ENCODE peak calls at places on chromosome 22, in six cellular contexts. A is kidney, Z is fibroblast of lung, B is IMR-90, D is PC-9, Y is brain microvascular endothelial cell. G is an unnamed sample.
A peak's percentile ranks its signal among the peaks of the same experiment; 100 is the strongest.

GRCh38 chr22:22023581-22024137 is 41.1 kb upstream of the TOP3B start:
- DNase-seq in Z (no peak), A (no peak), Y (no peak), D (no peak), B (no peak), G (no peak)

GRCh38 chr22:17086301-17086700 is 1.5 kb downstream of the IL17RA start:
- DNase-seq in D (no peak), Y (no peak), Z (no peak), A (no peak), B (no peak), G (no peak)

GRCh38 chr22:43126506-43127165 is 16.1 kb downstream of the BIK start:
- DNase-seq in A (peak; percentile 83), D (peak; percentile 89), Y (peak; percentile 79), Z (peak; percentile 48), B (peak; percentile 85), G (no peak)

GRCh38 chr22:44710474-44711235 is 8.7 kb downstream of the PRR5 start:
- DNase-seq in D (peak; percentile 68), A (no peak), Z (no peak), B (no peak), Y (no peak), G (no peak)

GRCh38 chr22:42959472-42960145 is 55.3 kb downstream of the PACSIN2 start:
- DNase-seq in Y (peak; percentile 94), A (no peak), B (peak; percentile 88), Z (peak; percentile 77), D (peak; percentile 55), G (peak; percentile 66)

GRCh38 chr22:43817402-43817801 is 5.3 kb upstream of the EFCAB6 start:
- DNase-seq in Z (no peak), B (no peak), Y (no peak), A (no peak), D (no peak), G (no peak)

GRCh38 chr22:41831383-41831782 is 1.5 kb upstream of the SREBF2 start:
- DNase-seq in B (no peak), Y (no peak), A (no peak), Z (peak; percentile 21), D (no peak), G (no peak)

GRCh38 chr22:40621309-40622151 is 15.0 kb downstream of the MRTFA start:
- DNase-seq in Y (no peak), Z (no peak), D (no peak), B (no peak), A (no peak), G (no peak)

GRCh38 chr22:27851974-27852713 is 50.6 kb upstream of the MN1 start:
- DNase-seq in Y (no peak), B (peak; percentile 58), Z (no peak), A (no peak), D (no peak), G (no peak)

GRCh38 chr22:42939451-42939881 is 75.5 kb downstream of the PACSIN2 start:
- DNase-seq in B (no peak), D (no peak), Y (no peak), A (no peak), Z (no peak), G (no peak)

GRCh38 chr22:38259370-38259769 is 13.4 kb downstream of the TMEM184B start:
- DNase-seq in Z (no peak), A (no peak), B (no peak), Y (no peak), D (no peak), G (no peak)

GRCh38 chr22:45420539-45420938 is 7.0 kb downstream of the RIBC2 start:
- DNase-seq in B (no peak), Z (no peak), A (peak; percentile 1), Y (no peak), D (no peak), G (no peak)

GRCh38 chr22:45142376-45142775 is 21.3 kb upstream of the NUP50 start:
- DNase-seq in Z (no peak), B (no peak), D (no peak), A (no peak), Y (no peak), G (no peak)

GRCh38 chr22:42528591-42529307 is 9.2 kb upstream of the RRP7A start:
- DNase-seq in A (no peak), Y (no peak), B (no peak), Z (no peak), D (no peak), G (no peak)

GRCh38 chr22:47918936-47919505 is 1156.6 kb downstream of the TBC1D22A start:
- DNase-seq in D (no peak), A (no peak), Z (no peak), B (no peak), Y (no peak), G (no peak)

GRCh38 chr22:35102663-35103062 is 36.7 kb downstream of the ISX start:
- DNase-seq in Z (no peak), Y (peak; percentile 12), B (peak; percentile 2), A (no peak), D (peak; percentile 2), G (no peak)

GRCh38 chr22:36009085-36009484 is 19.5 kb downstream of the RBFOX2 start:
- DNase-seq in D (no peak), Y (peak; percentile 78), Z (peak; percentile 53), B (peak; percentile 63), A (no peak), G (no peak)

GRCh38 chr22:39311592-39312400 is 7.6 kb downstream of the RPL3 start:
- DNase-seq in Y (no peak), D (no peak), Z (no peak), A (no peak), B (no peak), G (no peak)

GRCh38 chr22:41838842-41839618 is 6.1 kb downstream of the SREBF2 start:
- DNase-seq in Y (no peak), Z (no peak), B (no peak), D (no peak), A (no peak), G (no peak)

GRCh38 chr22:28801845-28802594 is 1.7 kb upstream of the XBP1 start:
- DNase-seq in D (no peak), Y (no peak), A (peak; percentile 44), B (no peak), Z (no peak), G (no peak)

GRCh38 chr22:37196539-37197450 is 8.7 kb upstream of the C1QTNF6 start:
- DNase-seq in A (peak; percentile 96), Z (peak; percentile 87), B (peak; percentile 79), D (peak; percentile 96), Y (no peak), G (peak; percentile 87)

GRCh38 chr22:42273855-42274451 is 3.5 kb upstream of the TCF20 start:
- DNase-seq in Y (no peak), B (no peak), A (peak; percentile 48), D (no peak), Z (no peak), G (no peak)

GRCh38 chr22:41305646-41306045 is 4.3 kb downstream of the ZC3H7B start:
- DNase-seq in Z (peak; percentile 27), D (no peak), B (peak; percentile 73), Y (no peak), A (no peak), G (no peak)

GRCh38 chr22:41560095-41560487 is 719 bp upstream of the CSDC2 start:
- DNase-seq in A (no peak), Z (no peak), D (no peak), Y (no peak), B (no peak), G (no peak)

GRCh38 chr22:37804886-37805857 is 2.6 kb upstream of the GCAT start:
- DNase-seq in Z (peak; percentile 85), Y (peak; percentile 73), D (peak; percentile 95), A (peak; percentile 96), B (peak; percentile 70), G (peak; percentile 97)

GRCh38 chr22:38799265-38800002 is 5.5 kb upstream of the DNAL4 start:
- DNase-seq in D (no peak), Y (no peak), A (no peak), Z (no peak), B (peak; percentile 37), G (no peak)

GRCh38 chr22:48227341-48228018 is 1465.0 kb downstream of the TBC1D22A start:
- DNase-seq in A (no peak), D (no peak), Y (no peak), Z (no peak), B (no peak), G (no peak)

GRCh38 chr22:35301370-35301874 is 1.7 kb downstream of the TOM1 start:
- DNase-seq in Y (peak; percentile 91), D (peak; percentile 82), Z (peak; percentile 94), B (peak; percentile 96), A (no peak), G (no peak)

GRCh38 chr22:41836551-41836950 is 3.6 kb downstream of the SREBF2 start:
- DNase-seq in Y (no peak), D (no peak), B (no peak), Z (no peak), A (no peak), G (no peak)

DNA sequence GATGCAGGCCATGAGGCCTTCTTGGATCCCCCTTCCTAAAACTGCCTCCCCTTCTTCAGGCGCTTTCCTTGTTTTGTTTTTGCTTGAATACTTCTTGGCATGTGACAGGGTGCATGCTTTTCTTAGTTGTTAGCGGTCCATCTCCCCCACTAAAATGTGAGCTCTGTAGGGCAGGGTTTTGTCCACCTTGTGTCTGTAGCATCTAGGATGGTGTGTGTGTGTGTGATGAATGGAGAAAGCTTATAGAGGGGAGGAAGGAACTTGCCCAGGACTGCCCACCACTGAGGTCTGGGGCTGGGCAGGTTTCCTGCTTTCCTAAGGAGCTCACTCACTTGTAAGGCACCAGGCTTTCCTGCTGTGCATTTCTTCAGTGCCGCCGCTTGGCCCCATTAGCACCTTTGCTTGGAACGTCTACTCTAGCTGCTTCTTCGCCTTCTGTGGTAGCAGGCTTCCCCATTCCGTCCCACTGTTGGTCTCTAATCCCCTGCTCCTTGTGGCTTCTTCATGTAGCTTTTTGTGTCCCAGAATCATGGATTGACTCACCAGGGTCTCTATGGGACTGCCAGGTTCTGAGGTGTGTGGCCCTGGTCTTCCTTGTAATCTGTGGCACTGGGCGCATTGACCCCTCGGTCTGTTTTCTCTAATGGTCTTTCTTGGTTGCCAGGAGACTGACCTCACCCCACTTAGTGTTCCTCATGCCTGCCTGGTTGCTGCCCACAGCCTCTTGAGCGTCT is 3.3 kb downstream of the DGCR8 start:
- DNase-seq in Z (no peak), Y (no peak), D (no peak), A (peak; percentile 29), B (no peak), G (no peak)
- H3K27ac ChIP-seq in Z (peak overlapping the region; percentile 28), Y (no peak overlapping the region), D (no peak overlapping the region), A (peak overlapping the region; percentile 15), B (peak overlapping the region; percentile 14), G (no peak overlapping the region)

GRCh38 chr22:49904040-49904369 is 14.2 kb downstream of the ALG12 start:
- DNase-seq in A (peak; percentile 54), B (no peak), Z (no peak), Y (no peak), D (no peak), G (no peak)
- H3K27ac ChIP-seq in A (no peak overlapping the region), B (no peak overlapping the region), Z (no peak overlapping the region), Y (no peak overlapping the region), D (no peak overlapping the region), G (no peak overlapping the region)

GRCh38 chr22:49360746-49361145 is 466.9 kb downstream of the BRD1 start:
- DNase-seq in Z (no peak), D (no peak), A (no peak), Y (no peak), B (no peak), G (no peak)
- H3K27ac ChIP-seq in Z (no peak overlapping the region), D (no peak overlapping the region), A (no peak overlapping the region), Y (no peak overlapping the region), B (no peak overlapping the region), G (no peak overlapping the region)

DNA sequence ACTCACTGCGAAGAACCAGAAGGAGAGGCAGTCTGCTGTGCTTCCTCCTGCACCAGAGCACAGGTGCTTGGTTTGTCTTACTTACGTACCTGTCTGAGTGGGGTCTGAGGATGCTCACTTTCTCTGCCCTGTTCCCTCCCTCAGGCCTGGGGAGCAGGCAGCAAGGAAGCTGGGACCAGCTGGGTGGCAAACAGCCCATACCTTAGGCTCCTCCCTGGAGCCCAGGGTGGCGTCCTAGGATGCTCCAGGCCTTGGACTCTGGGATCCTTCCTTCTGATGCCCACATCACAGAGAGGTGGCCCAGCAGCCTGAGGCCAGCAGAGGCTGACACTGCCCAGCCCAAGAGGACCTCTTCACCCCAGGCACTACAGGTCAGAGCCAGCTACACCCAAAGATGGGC is 593.2 kb downstream of the BRD1 start:
- DNase-seq in Y (no peak), Z (no peak), D (no peak), B (no peak), A (no peak), G (no peak)
- H3K27ac ChIP-seq in Y (no peak overlapping the region), Z (no peak overlapping the region), D (no peak overlapping the region), B (no peak overlapping the region), A (no peak overlapping the region), G (no peak overlapping the region)